ENCODE peak calls at places on chromosome 1, in seven cellular contexts. M is cardiac muscle cell, D is fibroblast of lung, K is prostate gland, C is A549, B is psoas muscle, Z is left ventricle myocardium inferior. G is an unnamed sample. For H3K4me1, the result is how much of the 10 kb centered on the place peaks cover.

GRCh38 chr1:226966683-226967082 is 26.6 kb downstream of the COQ8A start:
- DNase-seq in D (no peak), C (no peak), B (no peak), M (no peak), Z (no peak), K (no peak), G (no peak)

GRCh38 chr1:203338335-203339036 is 12.4 kb downstream of the FMOD start:
- DNase-seq in Z (no peak), C (peak), K (peak), M (peak), B (peak), D (peak), G (peak)

GRCh38 chr1:183989078-183989577 is 48.4 kb downstream of the COLGALT2 start:
- DNase-seq in D (peak), M (peak), C (no peak), B (peak), Z (peak), K (no peak), G (peak)

GRCh38 chr1:245121523-245121922 is 33.3 kb upstream of the KIF26B start:
- DNase-seq in D (no peak), B (no peak), M (no peak), Z (no peak), K (no peak), C (peak), G (no peak)

GRCh38 chr1:48869116-48869893 is 92.6 kb upstream of the BEND5 start:
- DNase-seq in K (peak), Z (peak), C (no peak), M (peak), D (no peak), B (no peak), G (peak)

GRCh38 chr1:14946567-14947285 is 206.8 kb upstream of the TMEM51 start:
- DNase-seq in D (peak), K (no peak), M (peak), Z (peak), B (no peak), C (no peak), G (no peak)

GRCh38 chr1:46039571-46040052 is 92.8 kb downstream of the PIK3R3 start:
- DNase-seq in B (no peak), Z (no peak), K (peak), C (no peak), M (peak), D (peak), G (peak)

GRCh38 chr1:7515175-7515574 is 255.9 kb upstream of the VAMP3 start:
- DNase-seq in M (no peak), D (no peak), C (no peak), Z (no peak), B (no peak), K (no peak), G (no peak)

GRCh38 chr1:40976952-40977690 is 2.4 kb upstream of the CTPS1 start:
- DNase-seq in D (peak), C (peak), M (peak), B (no peak), K (no peak), Z (no peak), G (no peak)

GRCh38 chr1:97758589-97759057 is 162.2 kb downstream of the DPYD start:
- DNase-seq in B (no peak), M (peak), C (no peak), D (peak), K (no peak), Z (no peak), G (no peak)

GRCh38 chr1:171438441-171438840 is 46.9 kb upstream of the PRRC2C start:
- DNase-seq in K (no peak), M (peak), B (peak), Z (peak), C (peak), D (peak), G (peak)

GRCh38 chr1:56389813-56390539 is 189.4 kb downstream of the PLPP3 start:
- DNase-seq in B (no peak), K (peak), Z (no peak), C (no peak), M (peak), D (peak), G (peak)

GRCh38 chr1:94924967-94925366 is 1.9 kb downstream of the CNN3 start:
- DNase-seq in C (no peak), B (no peak), D (peak), Z (no peak), K (no peak), M (peak), G (peak)

GRCh38 chr1:237220243-237220642 is 178.3 kb downstream of the RYR2 start:
- DNase-seq in B (no peak), D (peak), C (no peak), Z (no peak), K (no peak), M (peak), G (no peak)

GRCh38 chr1:3002349-3003038 is 18.8 kb upstream of the ACTRT2 start:
- DNase-seq in Z (no peak), C (no peak), K (no peak), B (no peak), D (no peak), M (no peak), G (no peak)

GRCh38 chr1:30325085-30325935 is 398.1 kb downstream of the MATN1 start:
- DNase-seq in C (no peak), K (no peak), M (no peak), Z (no peak), B (no peak), D (no peak), G (no peak)

GRCh38 chr1:154767315-154768240 is 102.5 kb downstream of the KCNN3 start:
- DNase-seq in C (no peak), K (no peak), Z (peak), B (no peak), D (peak), M (peak), G (peak)

GRCh38 chr1:118744420-118744819 is 243.7 kb downstream of the TBX15 start:
- DNase-seq in Z (no peak), C (no peak), D (no peak), K (no peak), M (no peak), B (no peak), G (no peak)

GRCh38 chr1:245990315-245991022 is 516.6 kb downstream of the SMYD3 start:
- DNase-seq in K (no peak), M (no peak), C (no peak), B (no peak), Z (no peak), D (no peak), G (no peak)

GRCh38 chr1:179099891-179100290 is 18.0 kb downstream of the TOR3A start:
- DNase-seq in M (no peak), C (no peak), Z (no peak), B (no peak), D (no peak), K (no peak), G (no peak)

GRCh38 chr1:31615414-31615813 is 2.1 kb upstream of the HCRTR1 start:
- DNase-seq in M (no peak), D (no peak), C (no peak), Z (no peak), B (no peak), K (no peak), G (no peak)

GRCh38 chr1:223180803-223181321 is 37.8 kb upstream of the TLR5 start:
- DNase-seq in D (peak), K (no peak), C (no peak), Z (no peak), B (no peak), M (peak), G (peak)

GRCh38 chr1:20376880-20377494 is 86.3 kb downstream of the VWA5B1 start:
- DNase-seq in B (no peak), C (peak), K (no peak), Z (peak), M (peak), D (peak), G (no peak)

GRCh38 chr1:19569786-19570185 is 74.3 kb upstream of the NBL1 start:
- DNase-seq in K (no peak), D (peak), C (no peak), B (no peak), M (peak), Z (no peak), G (no peak)

DNA sequence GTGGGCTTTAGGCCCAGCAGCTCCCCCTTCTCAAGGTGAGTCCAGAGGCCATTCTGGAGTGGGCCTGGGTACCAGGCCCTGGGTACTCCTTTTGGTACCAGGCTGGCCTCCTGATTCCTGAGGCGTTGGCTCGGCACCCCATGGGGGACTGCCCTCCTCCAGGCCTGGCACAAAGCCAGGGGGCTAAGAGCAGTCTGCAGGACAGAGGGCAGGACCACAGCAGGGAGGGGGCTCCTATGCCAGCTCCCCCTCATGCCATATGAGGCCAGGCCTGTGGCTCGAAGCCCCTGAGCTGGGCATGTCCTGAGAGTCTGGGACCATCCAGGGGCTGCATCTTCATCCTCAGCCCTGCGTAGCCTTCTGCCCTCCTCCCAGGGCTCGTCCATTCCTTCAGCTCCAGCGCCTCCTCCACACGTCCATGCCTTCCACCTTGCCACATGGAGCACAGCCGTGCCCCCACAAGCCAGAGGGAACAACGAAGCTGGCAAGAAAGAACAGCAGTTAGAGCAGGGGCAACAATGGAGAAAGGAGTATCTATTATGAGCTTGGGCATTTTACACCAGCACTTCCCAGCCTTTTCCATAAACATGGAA is 3.2 kb downstream of the PHLDA3 start:
- DNase-seq in M (no peak), Z (no peak), B (no peak), K (no peak), C (no peak), D (no peak), G (no peak)
- H3K27ac ChIP-seq in M (no peak), Z (peak), B (peak), K (peak), C (peak), D (no peak), G (peak)

GRCh38 chr1:194709439-194709838 is 1523.0 kb upstream of the B3GALT2 start:
- DNase-seq in D (no peak), B (no peak), M (no peak), Z (no peak), C (no peak), K (no peak), G (no peak)
- TF ChIP-seq CTCF in D (no peak), B (no peak), M (no peak), Z (no peak), C (no peak), K (no peak), G (no peak)

DNA sequence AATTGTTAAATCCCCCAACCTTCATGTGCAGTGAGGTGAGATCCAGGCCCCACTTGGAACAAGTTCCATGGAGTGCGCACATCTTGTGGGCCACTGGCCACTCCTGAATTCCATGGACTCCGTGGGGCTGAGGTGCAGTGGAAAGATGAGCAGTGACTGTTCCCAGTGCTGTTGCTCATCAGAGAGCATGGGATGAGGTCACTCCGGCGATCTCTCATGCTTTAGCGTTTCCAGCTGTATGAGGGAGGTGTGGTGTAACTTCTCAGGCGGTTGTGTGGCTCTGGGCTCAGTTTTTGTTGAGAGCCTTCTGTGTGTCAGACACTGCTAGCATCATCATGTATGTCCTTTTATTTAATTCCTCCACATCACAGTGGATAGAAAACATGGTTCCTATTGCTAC is 96.2 kb downstream of the GALNT2 start:
- DNase-seq in C (no peak), K (no peak), B (peak), D (peak), M (peak), Z (no peak), G (no peak)
- H3K4me1 ChIP-seq in C (under half), K (under half), B (half or more), D (under half), M (under half), Z (half or more), G (under half)

DNA sequence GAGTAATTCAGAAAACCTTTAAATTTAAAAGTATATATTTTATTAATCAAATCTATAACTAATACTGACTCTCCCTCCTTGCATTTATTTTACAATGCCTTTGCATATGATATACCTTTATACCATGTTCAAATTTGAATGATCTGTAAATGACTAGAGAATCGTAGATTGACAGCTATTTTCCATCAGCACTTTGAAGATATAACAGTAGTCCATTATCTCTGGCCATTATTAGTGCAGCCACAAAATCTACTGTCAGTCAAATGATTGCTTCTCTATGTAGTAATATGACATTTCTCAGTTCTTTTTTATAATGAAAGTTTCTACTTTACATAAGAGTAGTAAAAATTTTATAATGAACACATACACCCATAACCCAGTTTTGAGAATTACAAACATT is 1054.8 kb upstream of the B3GALT2 start:
- DNase-seq in M (no peak), K (no peak), D (no peak), Z (no peak), C (no peak), B (no peak), G (no peak)
- H3K27ac ChIP-seq in M (no peak), K (no peak), D (no peak), Z (no peak), C (no peak), B (no peak), G (no peak)

GRCh38 chr1:157368363-157368762 is 184.0 kb downstream of the FCRL5 start:
- DNase-seq in B (no peak), M (no peak), K (no peak), D (no peak), Z (no peak), C (no peak), G (no peak)

GRCh38 chr1:157370698-157371097 is 181.6 kb downstream of the FCRL5 start:
- DNase-seq in B (no peak), D (no peak), K (no peak), C (no peak), Z (no peak), M (no peak), G (no peak)

GRCh38 chr1:157371211-157371610 is 181.1 kb downstream of the FCRL5 start:
- DNase-seq in Z (no peak), M (peak), C (no peak), B (no peak), K (no peak), D (no peak), G (no peak)

GRCh38 chr1:157371826-157372225 is 180.5 kb downstream of the FCRL5 start:
- DNase-seq in B (no peak), C (no peak), M (no peak), Z (no peak), D (no peak), K (no peak), G (no peak)

DNA sequence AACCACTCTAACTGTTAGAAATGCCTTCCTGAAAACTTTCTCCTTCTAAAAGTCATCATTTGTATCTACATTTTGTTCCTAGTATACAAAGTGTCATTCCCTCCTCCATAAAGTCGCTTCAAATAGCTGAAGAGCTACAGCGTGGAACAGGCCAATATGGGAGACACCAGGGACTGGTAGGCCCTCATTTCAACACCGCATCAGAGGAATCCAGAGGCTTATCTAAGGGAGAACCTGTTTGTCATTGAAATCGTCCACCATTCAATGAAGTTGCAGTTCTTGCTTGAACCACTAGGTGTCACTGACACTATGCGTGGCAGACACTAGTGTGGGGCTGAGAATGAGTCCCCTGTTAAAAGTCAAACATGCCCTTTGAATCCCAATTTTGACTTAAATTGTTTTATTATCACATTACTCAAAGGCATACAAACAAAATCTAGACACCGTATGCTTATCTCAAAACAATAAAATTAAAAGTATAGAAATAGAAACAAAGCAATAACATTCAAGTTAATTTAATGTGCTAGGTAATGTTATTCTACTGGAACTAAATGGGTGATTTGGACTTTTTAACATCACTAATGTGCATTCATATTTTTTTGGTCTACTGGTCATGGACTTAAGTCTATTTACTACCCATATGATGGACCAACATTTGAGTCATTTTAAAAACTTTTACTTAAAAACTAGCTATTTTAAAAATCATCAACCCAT is 182.3 kb downstream of the FCRL5 start:
- DNase-seq in Z (no peak), M (peak), D (peak), C (peak), B (no peak), K (peak), G (peak)
- TF ChIP-seq CTCF in Z (peak), M (peak), D (peak), C (peak), B (peak), K (peak), G (peak)

GRCh38 chr1:44808938-44809917 is 905 bp downstream of the BTBD19 start:
- DNase-seq in M (peak), D (peak), Z (peak), K (no peak), C (no peak), B (peak), G (no peak)
- H3K4me1 ChIP-seq in M (under half), D (half or more), Z (half or more), K (under half), C (half or more), B (under half), G (under half)

GRCh38 chr1:51491166-51491981 is 27.7 kb downstream of the EPS15 start:
- DNase-seq in K (no peak), M (no peak), Z (no peak), B (no peak), C (no peak), D (no peak), G (no peak)
- H3K27ac ChIP-seq in K (no peak), M (no peak), Z (peak), B (peak), C (no peak), D (no peak), G (no peak)

G was measured in foreskin keratinocyte.